ENCODE peak calls at places on chromosomes 4 and X, in seven cellular contexts. One of them, this sample, is unnamed.

GRCh38 chrX:68365356-68365755 is 67.9 kb downstream of the OPHN1 start:
- DNase-seq in stomach: no peak
- DNase-seq in activated T-cell treated with anti-CD3 and anti-CD28 coated beads for 48 hours: no peak
- DNase-seq in mesothelial cell of epicardium: no peak
- DNase-seq in NAMALWA: no peak
- DNase-seq in AG04450: peak
- DNase-seq in A549: no peak
- DNase-seq in this sample: no peak

GRCh38 chr4:25367004-25367621 is 9.9 kb upstream of the ANAPC4 start:
- DNase-seq in stomach: no peak
- DNase-seq in activated T-cell treated with anti-CD3 and anti-CD28 coated beads for 48 hours: no peak
- DNase-seq in mesothelial cell of epicardium: no peak
- DNase-seq in NAMALWA: peak
- DNase-seq in AG04450: peak
- DNase-seq in A549: peak
- DNase-seq in this sample: no peak

GRCh38 chr4:181745933-181746627 is 497.1 kb upstream of the TENM3 start:
- DNase-seq in stomach: no peak
- DNase-seq in activated T-cell treated with anti-CD3 and anti-CD28 coated beads for 48 hours: no peak
- DNase-seq in mesothelial cell of epicardium: no peak
- DNase-seq in NAMALWA: no peak
- DNase-seq in AG04450: no peak
- DNase-seq in A549: no peak
- DNase-seq in this sample: no peak

GRCh38 chr4:1347410-1347864 is 429 bp downstream of the UVSSA start:
- DNase-seq in stomach: peak
- DNase-seq in activated T-cell treated with anti-CD3 and anti-CD28 coated beads for 48 hours: peak
- DNase-seq in mesothelial cell of epicardium: peak
- DNase-seq in NAMALWA: peak
- DNase-seq in AG04450: peak
- DNase-seq in A549: peak
- DNase-seq in this sample: peak

GRCh38 chr4:101418055-101418454 is 70.7 kb upstream of the PPP3CA start:
- DNase-seq in stomach: no peak
- DNase-seq in activated T-cell treated with anti-CD3 and anti-CD28 coated beads for 48 hours: peak
- DNase-seq in mesothelial cell of epicardium: no peak
- DNase-seq in NAMALWA: peak
- DNase-seq in AG04450: no peak
- DNase-seq in A549: no peak
- DNase-seq in this sample: no peak

GRCh38 chr4:123546661-123547060 is 150.1 kb downstream of the SPRY1 start:
- DNase-seq in stomach: no peak
- DNase-seq in activated T-cell treated with anti-CD3 and anti-CD28 coated beads for 48 hours: no peak
- DNase-seq in mesothelial cell of epicardium: no peak
- DNase-seq in NAMALWA: no peak
- DNase-seq in AG04450: no peak
- DNase-seq in A549: no peak
- DNase-seq in this sample: no peak

GRCh38 chr4:36399762-36400353 is 118.4 kb downstream of the DTHD1 start:
- DNase-seq in stomach: no peak
- DNase-seq in activated T-cell treated with anti-CD3 and anti-CD28 coated beads for 48 hours: no peak
- DNase-seq in mesothelial cell of epicardium: no peak
- DNase-seq in NAMALWA: peak
- DNase-seq in AG04450: no peak
- DNase-seq in A549: peak
- DNase-seq in this sample: no peak

GRCh38 chr4:26223160-26223559 is 97.7 kb upstream of the RBPJ start:
- DNase-seq in stomach: no peak
- DNase-seq in activated T-cell treated with anti-CD3 and anti-CD28 coated beads for 48 hours: no peak
- DNase-seq in mesothelial cell of epicardium: no peak
- DNase-seq in NAMALWA: no peak
- DNase-seq in AG04450: no peak
- DNase-seq in A549: no peak
- DNase-seq in this sample: peak

GRCh38 chrX:74419861-74420193 is 1.5 kb upstream of the SLC16A2 start:
- DNase-seq in stomach: no peak
- DNase-seq in activated T-cell treated with anti-CD3 and anti-CD28 coated beads for 48 hours: no peak
- DNase-seq in mesothelial cell of epicardium: no peak
- DNase-seq in NAMALWA: no peak
- DNase-seq in AG04450: no peak
- DNase-seq in A549: no peak
- DNase-seq in this sample: no peak

GRCh38 chr4:55866290-55866907 is 13.0 kb downstream of the EXOC1 start:
- DNase-seq in stomach: no peak
- DNase-seq in activated T-cell treated with anti-CD3 and anti-CD28 coated beads for 48 hours: no peak
- DNase-seq in mesothelial cell of epicardium: no peak
- DNase-seq in NAMALWA: peak
- DNase-seq in AG04450: peak
- DNase-seq in A549: peak
- DNase-seq in this sample: peak

GRCh38 chr4:90328558-90328957 is 201.4 kb downstream of the CCSER1 start:
- DNase-seq in stomach: no peak
- DNase-seq in activated T-cell treated with anti-CD3 and anti-CD28 coated beads for 48 hours: no peak
- DNase-seq in mesothelial cell of epicardium: no peak
- DNase-seq in NAMALWA: no peak
- DNase-seq in AG04450: no peak
- DNase-seq in A549: no peak
- DNase-seq in this sample: no peak

GRCh38 chr4:63541828-63542227 is 867.4 kb downstream of the TECRL start:
- DNase-seq in stomach: no peak
- DNase-seq in activated T-cell treated with anti-CD3 and anti-CD28 coated beads for 48 hours: no peak
- DNase-seq in mesothelial cell of epicardium: no peak
- DNase-seq in NAMALWA: no peak
- DNase-seq in AG04450: no peak
- DNase-seq in A549: no peak
- DNase-seq in this sample: no peak

GRCh38 chr4:72886602-72887001 is 182.9 kb downstream of the COX18 start:
- DNase-seq in stomach: no peak
- DNase-seq in activated T-cell treated with anti-CD3 and anti-CD28 coated beads for 48 hours: no peak
- DNase-seq in mesothelial cell of epicardium: no peak
- DNase-seq in NAMALWA: peak
- DNase-seq in AG04450: no peak
- DNase-seq in A549: no peak
- DNase-seq in this sample: no peak

GRCh38 chrX:47327902-47328301 is 42.5 kb upstream of the ZNF157 start:
- DNase-seq in stomach: no peak
- DNase-seq in activated T-cell treated with anti-CD3 and anti-CD28 coated beads for 48 hours: no peak
- DNase-seq in mesothelial cell of epicardium: no peak
- DNase-seq in NAMALWA: no peak
- DNase-seq in AG04450: no peak
- DNase-seq in A549: no peak
- DNase-seq in this sample: no peak

GRCh38 chr4:184100297-184100885 is 117.3 kb downstream of the ENPP6 start:
- DNase-seq in stomach: peak
- DNase-seq in activated T-cell treated with anti-CD3 and anti-CD28 coated beads for 48 hours: peak
- DNase-seq in mesothelial cell of epicardium: peak
- DNase-seq in NAMALWA: peak
- DNase-seq in AG04450: no peak
- DNase-seq in A549: peak
- DNase-seq in this sample: no peak

GRCh38 chr4:38004887-38005286 is 44.7 kb downstream of the PTTG2 start:
- DNase-seq in stomach: no peak
- DNase-seq in activated T-cell treated with anti-CD3 and anti-CD28 coated beads for 48 hours: no peak
- DNase-seq in mesothelial cell of epicardium: no peak
- DNase-seq in NAMALWA: no peak
- DNase-seq in AG04450: no peak
- DNase-seq in A549: no peak
- DNase-seq in this sample: no peak

GRCh38 chr4:101184668-101185067 is 162.7 kb downstream of the PPP3CA start:
- DNase-seq in stomach: no peak
- DNase-seq in activated T-cell treated with anti-CD3 and anti-CD28 coated beads for 48 hours: no peak
- DNase-seq in mesothelial cell of epicardium: no peak
- DNase-seq in NAMALWA: no peak
- DNase-seq in AG04450: no peak
- DNase-seq in A549: no peak
- DNase-seq in this sample: no peak

GRCh38 chr4:36332023-36332781 is 50.8 kb downstream of the DTHD1 start:
- DNase-seq in stomach: no peak
- DNase-seq in activated T-cell treated with anti-CD3 and anti-CD28 coated beads for 48 hours: no peak
- DNase-seq in mesothelial cell of epicardium: no peak
- DNase-seq in NAMALWA: no peak
- DNase-seq in AG04450: no peak
- DNase-seq in A549: no peak
- DNase-seq in this sample: no peak

GRCh38 chr4:73067971-73068394 is 1.5 kb downstream of the COX18 start:
- DNase-seq in stomach: no peak
- DNase-seq in activated T-cell treated with anti-CD3 and anti-CD28 coated beads for 48 hours: no peak
- DNase-seq in mesothelial cell of epicardium: no peak
- DNase-seq in NAMALWA: no peak
- DNase-seq in AG04450: no peak
- DNase-seq in A549: no peak
- DNase-seq in this sample: peak

GRCh38 chrX:48465336-48465933 is 4.6 kb downstream of the SLC38A5 start:
- DNase-seq in stomach: no peak
- DNase-seq in activated T-cell treated with anti-CD3 and anti-CD28 coated beads for 48 hours: no peak
- DNase-seq in mesothelial cell of epicardium: no peak
- DNase-seq in NAMALWA: no peak
- DNase-seq in AG04450: peak
- DNase-seq in A549: no peak
- DNase-seq in this sample: peak

GRCh38 chr4:37893164-37893563 is 2.3 kb downstream of the TBC1D1 start:
- DNase-seq in stomach: no peak
- DNase-seq in activated T-cell treated with anti-CD3 and anti-CD28 coated beads for 48 hours: no peak
- DNase-seq in mesothelial cell of epicardium: no peak
- DNase-seq in NAMALWA: no peak
- DNase-seq in AG04450: no peak
- DNase-seq in A549: no peak
- DNase-seq in this sample: no peak

GRCh38 chr4:159070742-159071141 is 32.1 kb upstream of the RAPGEF2 start:
- DNase-seq in stomach: no peak
- DNase-seq in activated T-cell treated with anti-CD3 and anti-CD28 coated beads for 48 hours: no peak
- DNase-seq in mesothelial cell of epicardium: no peak
- DNase-seq in NAMALWA: no peak
- DNase-seq in AG04450: no peak
- DNase-seq in A549: no peak
- DNase-seq in this sample: peak

GRCh38 chrX:51336584-51336983 is 4.0 kb downstream of the NUDT10 start:
- DNase-seq in stomach: no peak
- DNase-seq in activated T-cell treated with anti-CD3 and anti-CD28 coated beads for 48 hours: no peak
- DNase-seq in mesothelial cell of epicardium: no peak
- DNase-seq in NAMALWA: peak
- DNase-seq in AG04450: no peak
- DNase-seq in A549: peak
- DNase-seq in this sample: no peak

GRCh38 chr4:110371016-110371795 is 104.7 kb upstream of the ENPEP start:
- DNase-seq in stomach: no peak
- DNase-seq in activated T-cell treated with anti-CD3 and anti-CD28 coated beads for 48 hours: no peak
- DNase-seq in mesothelial cell of epicardium: no peak
- DNase-seq in NAMALWA: no peak
- DNase-seq in AG04450: no peak
- DNase-seq in A549: no peak
- DNase-seq in this sample: no peak

GRCh38 chr4:7067523-7068278 is at the start of gene GRPEL1:
- DNase-seq in stomach: peak
- DNase-seq in activated T-cell treated with anti-CD3 and anti-CD28 coated beads for 48 hours: peak
- DNase-seq in mesothelial cell of epicardium: peak
- DNase-seq in NAMALWA: peak
- DNase-seq in AG04450: peak
- DNase-seq in A549: peak
- DNase-seq in this sample: peak

GRCh38 chr4:69497081-69497480 is 1.4 kb upstream of the UGT2B4 start:
- DNase-seq in stomach: no peak
- DNase-seq in activated T-cell treated with anti-CD3 and anti-CD28 coated beads for 48 hours: no peak
- DNase-seq in mesothelial cell of epicardium: no peak
- DNase-seq in NAMALWA: no peak
- DNase-seq in AG04450: no peak
- DNase-seq in A549: no peak
- DNase-seq in this sample: peak

GRCh38 chr4:185987976-185988627 is 80.9 kb upstream of the TLR3 start:
- DNase-seq in stomach: no peak
- DNase-seq in activated T-cell treated with anti-CD3 and anti-CD28 coated beads for 48 hours: no peak
- DNase-seq in mesothelial cell of epicardium: no peak
- DNase-seq in NAMALWA: no peak
- DNase-seq in AG04450: no peak
- DNase-seq in A549: no peak
- DNase-seq in this sample: peak

GRCh38 chrX:19539665-19540064 is 24.4 kb upstream of the MAP3K15 start:
- DNase-seq in stomach: no peak
- DNase-seq in activated T-cell treated with anti-CD3 and anti-CD28 coated beads for 48 hours: no peak
- DNase-seq in mesothelial cell of epicardium: no peak
- DNase-seq in NAMALWA: no peak
- DNase-seq in AG04450: no peak
- DNase-seq in A549: no peak
- DNase-seq in this sample: no peak

GRCh38 chr4:75672461-75673026 is 667 bp downstream of the G3BP2 start:
- DNase-seq in stomach: peak
- DNase-seq in activated T-cell treated with anti-CD3 and anti-CD28 coated beads for 48 hours: peak
- DNase-seq in mesothelial cell of epicardium: peak
- DNase-seq in NAMALWA: peak
- DNase-seq in AG04450: no peak
- DNase-seq in A549: peak
- DNase-seq in this sample: no peak

GRCh38 chr4:77849278-77849965 is 13.2 kb upstream of the MRPL1 start:
- DNase-seq in stomach: no peak
- DNase-seq in activated T-cell treated with anti-CD3 and anti-CD28 coated beads for 48 hours: no peak
- DNase-seq in mesothelial cell of epicardium: no peak
- DNase-seq in NAMALWA: no peak
- DNase-seq in AG04450: no peak
- DNase-seq in A549: no peak
- DNase-seq in this sample: no peak

GRCh38 chr4:180726611-180727010 is 1516.6 kb upstream of the TENM3 start:
- DNase-seq in stomach: no peak
- DNase-seq in activated T-cell treated with anti-CD3 and anti-CD28 coated beads for 48 hours: no peak
- DNase-seq in mesothelial cell of epicardium: no peak
- DNase-seq in NAMALWA: no peak
- DNase-seq in AG04450: no peak
- DNase-seq in A549: no peak
- DNase-seq in this sample: no peak

GRCh38 chr4:18020145-18020670 is 1.3 kb downstream of the LCORL start:
- DNase-seq in stomach: no peak
- DNase-seq in activated T-cell treated with anti-CD3 and anti-CD28 coated beads for 48 hours: no peak
- DNase-seq in mesothelial cell of epicardium: no peak
- DNase-seq in NAMALWA: peak
- DNase-seq in AG04450: no peak
- DNase-seq in A549: no peak
- DNase-seq in this sample: no peak

GRCh38 chr4:108030332-108030731 is 40.6 kb downstream of the HADH start:
- DNase-seq in stomach: no peak
- DNase-seq in activated T-cell treated with anti-CD3 and anti-CD28 coated beads for 48 hours: peak
- DNase-seq in mesothelial cell of epicardium: no peak
- DNase-seq in NAMALWA: peak
- DNase-seq in AG04450: peak
- DNase-seq in A549: peak
- DNase-seq in this sample: no peak

GRCh38 chr4:4572821-4573220 is 31.0 kb upstream of the STX18 start:
- DNase-seq in stomach: no peak
- DNase-seq in activated T-cell treated with anti-CD3 and anti-CD28 coated beads for 48 hours: no peak
- DNase-seq in mesothelial cell of epicardium: no peak
- DNase-seq in NAMALWA: no peak
- DNase-seq in AG04450: no peak
- DNase-seq in A549: no peak
- DNase-seq in this sample: no peak

GRCh38 chr4:101102114-101102752 is 245.1 kb downstream of the PPP3CA start:
- DNase-seq in stomach: peak
- DNase-seq in activated T-cell treated with anti-CD3 and anti-CD28 coated beads for 48 hours: no peak
- DNase-seq in mesothelial cell of epicardium: no peak
- DNase-seq in NAMALWA: no peak
- DNase-seq in AG04450: peak
- DNase-seq in A549: no peak
- DNase-seq in this sample: peak

GRCh38 chrX:19799319-19800182 is 87.8 kb downstream of the SH3KBP1 start:
- DNase-seq in stomach: no peak
- DNase-seq in activated T-cell treated with anti-CD3 and anti-CD28 coated beads for 48 hours: no peak
- DNase-seq in mesothelial cell of epicardium: no peak
- DNase-seq in NAMALWA: no peak
- DNase-seq in AG04450: no peak
- DNase-seq in A549: no peak
- DNase-seq in this sample: no peak

GRCh38 chrX:136480383-136480782 is 7.4 kb upstream of the BRS3 start:
- DNase-seq in stomach: no peak
- DNase-seq in activated T-cell treated with anti-CD3 and anti-CD28 coated beads for 48 hours: no peak
- DNase-seq in mesothelial cell of epicardium: no peak
- DNase-seq in NAMALWA: no peak
- DNase-seq in AG04450: no peak
- DNase-seq in A549: no peak
- DNase-seq in this sample: no peak